ENCODE peak calls at places on chromosomes 4 and X, in eight cellular contexts. One of them, this sample, is unnamed.

GRCh38 chrX:18677140-18677834 is 5.4 kb upstream of the RS1 start:
- DNase-seq in activated gamma-delta T cell treated with Interleukin-2 at 50 U/mL for 16 hours: no peak
- DNase-seq in fibroblast of the conjunctiva: no peak
- DNase-seq in stimulated activated CD4-positive, alpha-beta T cell treated with anti-CD3 and anti-CD28 coated beads, Interleukin-2, amount 100 ng/mL, for 24 hours: no peak
- DNase-seq in NCI-H1092: no peak
- DNase-seq in mucosa of gallbladder: no peak
- DNase-seq in heart left ventricle: no peak
- DNase-seq in upper lobe of right lung: no peak
- DNase-seq in this sample: no peak

GRCh38 chr4:139453041-139453370 is 915 bp upstream of the RAB33B start:
- DNase-seq in activated gamma-delta T cell treated with Interleukin-2 at 50 U/mL for 16 hours: peak; percentile 60
- DNase-seq in fibroblast of the conjunctiva: no peak
- DNase-seq in stimulated activated CD4-positive, alpha-beta T cell treated with anti-CD3 and anti-CD28 coated beads, Interleukin-2, amount 100 ng/mL, for 24 hours: peak; percentile 64
- DNase-seq in NCI-H1092: peak; percentile 51
- DNase-seq in mucosa of gallbladder: peak; percentile 68
- DNase-seq in heart left ventricle: no peak
- DNase-seq in upper lobe of right lung: no peak
- DNase-seq in this sample: no peak

GRCh38 chrX:40176979-40177430 is 79.2 kb upstream of the BCOR start:
- DNase-seq in activated gamma-delta T cell treated with Interleukin-2 at 50 U/mL for 16 hours: no peak
- DNase-seq in fibroblast of the conjunctiva: no peak
- DNase-seq in stimulated activated CD4-positive, alpha-beta T cell treated with anti-CD3 and anti-CD28 coated beads, Interleukin-2, amount 100 ng/mL, for 24 hours: no peak
- DNase-seq in NCI-H1092: no peak
- DNase-seq in mucosa of gallbladder: no peak
- DNase-seq in heart left ventricle: peak; percentile 27
- DNase-seq in upper lobe of right lung: no peak
- DNase-seq in this sample: no peak

GRCh38 chr4:6955261-6955911 is 45.8 kb downstream of the TBC1D14 start:
- DNase-seq in activated gamma-delta T cell treated with Interleukin-2 at 50 U/mL for 16 hours: no peak
- DNase-seq in fibroblast of the conjunctiva: no peak
- DNase-seq in stimulated activated CD4-positive, alpha-beta T cell treated with anti-CD3 and anti-CD28 coated beads, Interleukin-2, amount 100 ng/mL, for 24 hours: no peak
- DNase-seq in NCI-H1092: no peak
- DNase-seq in mucosa of gallbladder: no peak
- DNase-seq in heart left ventricle: no peak
- DNase-seq in upper lobe of right lung: peak; percentile 86
- DNase-seq in this sample: no peak

GRCh38 chr4:142356797-142357196 is 489.3 kb downstream of the INPP4B start:
- DNase-seq in activated gamma-delta T cell treated with Interleukin-2 at 50 U/mL for 16 hours: no peak
- DNase-seq in fibroblast of the conjunctiva: no peak
- DNase-seq in stimulated activated CD4-positive, alpha-beta T cell treated with anti-CD3 and anti-CD28 coated beads, Interleukin-2, amount 100 ng/mL, for 24 hours: no peak
- DNase-seq in NCI-H1092: no peak
- DNase-seq in mucosa of gallbladder: no peak
- DNase-seq in heart left ventricle: no peak
- DNase-seq in upper lobe of right lung: no peak
- DNase-seq in this sample: no peak

GRCh38 chrX:15930585-15930984 is 76.0 kb upstream of the AP1S2 start:
- DNase-seq in activated gamma-delta T cell treated with Interleukin-2 at 50 U/mL for 16 hours: no peak
- DNase-seq in fibroblast of the conjunctiva: no peak
- DNase-seq in stimulated activated CD4-positive, alpha-beta T cell treated with anti-CD3 and anti-CD28 coated beads, Interleukin-2, amount 100 ng/mL, for 24 hours: no peak
- DNase-seq in NCI-H1092: peak; percentile 9
- DNase-seq in mucosa of gallbladder: no peak
- DNase-seq in heart left ventricle: no peak
- DNase-seq in upper lobe of right lung: no peak
- DNase-seq in this sample: no peak

GRCh38 chr4:27381806-27382205 is 521.2 kb downstream of the STIM2 start:
- DNase-seq in activated gamma-delta T cell treated with Interleukin-2 at 50 U/mL for 16 hours: no peak
- DNase-seq in fibroblast of the conjunctiva: no peak
- DNase-seq in stimulated activated CD4-positive, alpha-beta T cell treated with anti-CD3 and anti-CD28 coated beads, Interleukin-2, amount 100 ng/mL, for 24 hours: no peak
- DNase-seq in NCI-H1092: no peak
- DNase-seq in mucosa of gallbladder: no peak
- DNase-seq in heart left ventricle: no peak
- DNase-seq in upper lobe of right lung: no peak
- DNase-seq in this sample: no peak

GRCh38 chr4:102809691-102810090 is 17.7 kb downstream of the UBE2D3 start:
- DNase-seq in activated gamma-delta T cell treated with Interleukin-2 at 50 U/mL for 16 hours: no peak
- DNase-seq in fibroblast of the conjunctiva: peak; percentile 24
- DNase-seq in stimulated activated CD4-positive, alpha-beta T cell treated with anti-CD3 and anti-CD28 coated beads, Interleukin-2, amount 100 ng/mL, for 24 hours: no peak
- DNase-seq in NCI-H1092: no peak
- DNase-seq in mucosa of gallbladder: no peak
- DNase-seq in heart left ventricle: no peak
- DNase-seq in upper lobe of right lung: no peak
- DNase-seq in this sample: no peak

GRCh38 chr4:99868126-99868596 is 26.1 kb downstream of the LAMTOR3 start:
- DNase-seq in activated gamma-delta T cell treated with Interleukin-2 at 50 U/mL for 16 hours: no peak
- DNase-seq in fibroblast of the conjunctiva: peak; percentile 63
- DNase-seq in stimulated activated CD4-positive, alpha-beta T cell treated with anti-CD3 and anti-CD28 coated beads, Interleukin-2, amount 100 ng/mL, for 24 hours: no peak
- DNase-seq in NCI-H1092: no peak
- DNase-seq in mucosa of gallbladder: no peak
- DNase-seq in heart left ventricle: no peak
- DNase-seq in upper lobe of right lung: no peak
- DNase-seq in this sample: no peak

GRCh38 chr4:26987191-26987590 is 126.5 kb downstream of the STIM2 start:
- DNase-seq in activated gamma-delta T cell treated with Interleukin-2 at 50 U/mL for 16 hours: no peak
- DNase-seq in fibroblast of the conjunctiva: no peak
- DNase-seq in stimulated activated CD4-positive, alpha-beta T cell treated with anti-CD3 and anti-CD28 coated beads, Interleukin-2, amount 100 ng/mL, for 24 hours: no peak
- DNase-seq in NCI-H1092: no peak
- DNase-seq in mucosa of gallbladder: no peak
- DNase-seq in heart left ventricle: no peak
- DNase-seq in upper lobe of right lung: no peak
- DNase-seq in this sample: no peak

GRCh38 chrX:49155900-49156837 is 6.4 kb upstream of the MAGIX start:
- DNase-seq in activated gamma-delta T cell treated with Interleukin-2 at 50 U/mL for 16 hours: peak; percentile 82
- DNase-seq in fibroblast of the conjunctiva: peak; percentile 81
- DNase-seq in stimulated activated CD4-positive, alpha-beta T cell treated with anti-CD3 and anti-CD28 coated beads, Interleukin-2, amount 100 ng/mL, for 24 hours: peak; percentile 86
- DNase-seq in NCI-H1092: peak; percentile 87
- DNase-seq in mucosa of gallbladder: peak; percentile 88
- DNase-seq in heart left ventricle: peak; percentile 91
- DNase-seq in upper lobe of right lung: peak; percentile 94
- DNase-seq in this sample: peak; percentile 96

GRCh38 chr4:12894062-12894461 is 590.1 kb downstream of the RAB28 start:
- DNase-seq in activated gamma-delta T cell treated with Interleukin-2 at 50 U/mL for 16 hours: no peak
- DNase-seq in fibroblast of the conjunctiva: no peak
- DNase-seq in stimulated activated CD4-positive, alpha-beta T cell treated with anti-CD3 and anti-CD28 coated beads, Interleukin-2, amount 100 ng/mL, for 24 hours: no peak
- DNase-seq in NCI-H1092: no peak
- DNase-seq in mucosa of gallbladder: no peak
- DNase-seq in heart left ventricle: no peak
- DNase-seq in upper lobe of right lung: no peak
- DNase-seq in this sample: no peak

GRCh38 chr4:20506827-20507226 is 193.4 kb upstream of the PACRGL start:
- DNase-seq in activated gamma-delta T cell treated with Interleukin-2 at 50 U/mL for 16 hours: no peak
- DNase-seq in fibroblast of the conjunctiva: peak; percentile 85
- DNase-seq in stimulated activated CD4-positive, alpha-beta T cell treated with anti-CD3 and anti-CD28 coated beads, Interleukin-2, amount 100 ng/mL, for 24 hours: no peak
- DNase-seq in NCI-H1092: no peak
- DNase-seq in mucosa of gallbladder: no peak
- DNase-seq in heart left ventricle: no peak
- DNase-seq in upper lobe of right lung: no peak
- DNase-seq in this sample: no peak

GRCh38 chr4:161920304-161921052 is 243.3 kb downstream of the FSTL5 start:
- DNase-seq in activated gamma-delta T cell treated with Interleukin-2 at 50 U/mL for 16 hours: no peak
- DNase-seq in fibroblast of the conjunctiva: no peak
- DNase-seq in stimulated activated CD4-positive, alpha-beta T cell treated with anti-CD3 and anti-CD28 coated beads, Interleukin-2, amount 100 ng/mL, for 24 hours: no peak
- DNase-seq in NCI-H1092: no peak
- DNase-seq in mucosa of gallbladder: no peak
- DNase-seq in heart left ventricle: no peak
- DNase-seq in upper lobe of right lung: no peak
- DNase-seq in this sample: no peak

This sample was measured in sigmoid colon.